ENCODE peak calls at places on chromosomes 3 and 15, in five cellular contexts. D is adipocyte; C is GM13976; E is retina; Y is activated CD4-positive, alpha-beta T cell treated with anti-CD3 and anti-CD28 coated beads, Interleukin-2, amount 50 U/mL, for 48 hours. V is an unnamed sample.

GRCh38 chr3:51705276-51706020 is 1.4 kb upstream of the GRM2 start:
- DNase-seq in E (no peak), C (no peak), D (no peak), Y (no peak), V (no peak)

GRCh38 chr3:65936908-65937638 is 101.6 kb downstream of the MAGI1 start:
- DNase-seq in D (no peak), C (no peak), Y (no peak), E (peak; percentile 38), V (peak; percentile 31)

GRCh38 chr15:65653341-65653740 is 31.6 kb downstream of the SLC24A1 start:
- DNase-seq in E (no peak), C (no peak), D (peak; percentile 65), Y (no peak), V (no peak)

GRCh38 chr3:127328391-127328790 is 40.5 kb upstream of the PRR20G start:
- DNase-seq in D (no peak), C (no peak), E (no peak), Y (no peak), V (no peak)

GRCh38 chr3:173007079-173007723 is 133.8 kb downstream of the SPATA16 start:
- DNase-seq in D (no peak), E (no peak), Y (no peak), C (no peak), V (no peak)

GRCh38 chr3:177281292-177281942 is 84.1 kb upstream of the TBL1XR1 start:
- DNase-seq in D (no peak), E (no peak), C (no peak), Y (no peak), V (peak; percentile 52)

GRCh38 chr3:124770341-124771082 is 40.3 kb downstream of the UMPS start:
- DNase-seq in D (peak; percentile 18), E (peak; percentile 57), C (no peak), Y (no peak), V (peak; percentile 57)

GRCh38 chr15:64740361-64741170 is 34.8 kb downstream of the RBPMS2 start:
- DNase-seq in C (peak; percentile 74), E (peak; percentile 68), Y (no peak), D (peak; percentile 34), V (peak; percentile 85)

GRCh38 chr3:97871206-97871605 is 49.4 kb downstream of the CRYBG3 start:
- DNase-seq in C (no peak), Y (no peak), E (no peak), D (peak; percentile 53), V (no peak)

GRCh38 chr3:119350114-119350513 is 55.9 kb downstream of the ARHGAP31 start:
- DNase-seq in Y (no peak), D (no peak), E (peak; percentile 9), C (no peak), V (no peak)

GRCh38 chr3:178419078-178419477 is 117.2 kb upstream of the KCNMB2 start:
- DNase-seq in Y (no peak), D (peak; percentile 48), C (no peak), E (no peak), V (no peak)

GRCh38 chr3:106825962-106826605 is 551.2 kb upstream of the CCDC54 start:
- DNase-seq in Y (no peak), C (no peak), E (no peak), D (peak; percentile 79), V (no peak)

GRCh38 chr15:66981746-66982145 is 83.7 kb upstream of the SMAD3 start:
- DNase-seq in D (no peak), E (no peak), C (no peak), Y (no peak), V (no peak)

GRCh38 chr3:163671201-163671600 is 1407.1 kb downstream of the SI start:
- DNase-seq in Y (no peak), C (no peak), E (no peak), D (no peak), V (no peak)

GRCh38 chr3:185561958-185562357 is 9.6 kb upstream of the LIPH start:
- DNase-seq in E (no peak), C (no peak), Y (no peak), D (no peak), V (no peak)

GRCh38 chr3:40930772-40931171 is 268.5 kb upstream of the CTNNB1 start:
- DNase-seq in E (no peak), D (no peak), Y (no peak), C (no peak), V (no peak)

GRCh38 chr3:171704002-171704401 is 106.3 kb downstream of the PLD1 start:
- DNase-seq in Y (peak; percentile 24), C (no peak), E (no peak), D (peak; percentile 36), V (no peak)

GRCh38 chr3:141797167-141797773 is 34.1 kb downstream of the GRK7 start:
- DNase-seq in E (peak; percentile 90), D (no peak), C (peak; percentile 60), Y (no peak), V (peak; percentile 40)

GRCh38 chr3:71453822-71454512 is 129.6 kb downstream of the FOXP1 start:
- DNase-seq in D (no peak), C (no peak), E (no peak), Y (no peak), V (no peak)

GRCh38 chr15:99430881-99431401 is 134.8 kb upstream of the MEF2A start:
- DNase-seq in D (no peak), E (no peak), C (no peak), Y (no peak), V (no peak)

GRCh38 chr3:117404756-117405155 is 695.2 kb downstream of the TUSC7 start:
- DNase-seq in Y (no peak), D (peak; percentile 20), C (no peak), E (no peak), V (no peak)